ENCODE peak calls at places on chromosome X, in four cellular contexts. T is H9, Q is IMR-90, S is H1. Y is an unnamed sample. For H3K79me1, the result is how much of the 10 kb centered on the place peaks cover.

GRCh38 chrX:134484039-134484438 is 24.1 kb downstream of the HPRT1 start:
- DNase-seq in T (no peak), Q (peak), S (no peak), Y (peak)

GRCh38 chrX:30702736-30703135 is 49.5 kb downstream of the GK start:
- DNase-seq in T (no peak), Q (peak), S (no peak), Y (peak)

GRCh38 chrX:115591856-115592842 is 31.2 kb downstream of the PLS3 start:
- DNase-seq in T (no peak), Q (no peak), S (no peak), Y (no peak)

GRCh38 chrX:40632199-40632598 is 9.0 kb downstream of the MPC1L start:
- DNase-seq in T (no peak), Q (no peak), S (no peak), Y (no peak)

GRCh38 chrX:17547658-17548057 is 172.7 kb downstream of the NHS start:
- DNase-seq in T (no peak), Q (peak), S (no peak), Y (no peak)

GRCh38 chrX:101219840-101220191 is 230 bp downstream of the DRP2 start:
- DNase-seq in T (no peak), Q (peak), S (no peak), Y (peak)

GRCh38 chrX:110284159-110284558 is 33.7 kb downstream of the AMMECR1 start:
- DNase-seq in T (no peak), Q (peak), S (no peak), Y (peak)

GRCh38 chrX:129478516-129478915 is 44.8 kb downstream of the SMARCA1 start:
- DNase-seq in T (no peak), Q (peak), S (no peak), Y (no peak)

GRCh38 chrX:148501121-148502066 is 977 bp downstream of the AFF2 start:
- DNase-seq in T (peak), Q (no peak), S (no peak), Y (peak)

DNA sequence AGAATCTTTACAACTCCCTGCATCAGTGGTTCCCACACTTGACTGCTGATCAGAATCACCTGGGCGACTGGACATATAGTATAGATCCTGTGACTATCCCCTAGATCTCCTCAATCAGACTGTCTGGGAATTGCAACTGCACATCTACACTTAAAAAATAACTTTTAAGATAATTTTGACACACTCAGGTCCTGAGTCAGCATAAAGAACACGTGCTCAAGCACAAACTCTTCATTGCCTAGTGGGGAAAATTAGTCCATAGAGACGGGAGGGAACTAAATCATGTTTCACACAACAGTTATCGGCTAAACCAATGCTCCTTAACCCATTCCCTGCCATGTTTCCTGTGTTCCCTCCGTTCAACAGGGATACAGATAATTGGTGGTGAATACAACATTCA is 243.5 kb upstream of the FGF13 start:
- DNase-seq in T (no peak), Q (no peak), S (no peak), Y (no peak)
- H3K56ac ChIP-seq in T (no peak), Q (no peak), S (no peak), Y (no peak)

GRCh38 chrX:119482041-119482440 is 13.8 kb downstream of the SLC25A5 start:
- DNase-seq in T (no peak), Q (no peak), S (no peak), Y (no peak)
- H3K79me1 ChIP-seq in T (under half), Q (under half), S (under half), Y (under half)

DNA sequence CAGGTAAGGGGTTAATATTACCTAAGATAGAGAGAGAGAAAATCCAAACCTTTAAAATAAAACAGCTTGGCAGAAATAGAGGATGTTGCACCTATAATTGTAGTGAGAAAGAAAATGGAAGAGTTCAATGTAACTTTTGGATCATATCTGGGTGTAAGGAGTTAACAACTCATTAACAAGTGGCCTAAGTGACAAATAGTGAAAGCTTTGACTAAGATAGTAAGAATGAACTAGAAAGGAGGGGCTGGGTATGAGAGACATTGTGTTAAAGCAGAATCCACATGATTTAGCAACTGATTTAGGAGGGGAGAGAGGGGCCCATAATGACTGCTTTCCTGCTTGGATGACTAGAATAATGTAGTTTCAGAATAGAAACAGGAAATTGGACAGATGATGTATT is 761.0 kb downstream of the IL1RAPL1 start:
- DNase-seq in T (no peak), Q (peak), S (no peak), Y (peak)
- H3K56ac ChIP-seq in T (no peak), Q (no peak), S (no peak), Y (no peak)

GRCh38 chrX:2490634-2491033 is 10.1 kb downstream of the DHRSX start:
- DNase-seq in T (no peak), Q (no peak), S (no peak), Y (no peak)

GRCh38 chrX:2488621-2489285 is 12.0 kb downstream of the DHRSX start:
- DNase-seq in T (no peak), Q (no peak), S (no peak), Y (no peak)

GRCh38 chrX:2492536-2493218 is 8.1 kb downstream of the DHRSX start:
- DNase-seq in T (no peak), Q (no peak), S (no peak), Y (no peak)

GRCh38 chrX:2487366-2487765 is 13.4 kb downstream of the DHRSX start:
- DNase-seq in T (no peak), Q (no peak), S (no peak), Y (no peak)

DNA sequence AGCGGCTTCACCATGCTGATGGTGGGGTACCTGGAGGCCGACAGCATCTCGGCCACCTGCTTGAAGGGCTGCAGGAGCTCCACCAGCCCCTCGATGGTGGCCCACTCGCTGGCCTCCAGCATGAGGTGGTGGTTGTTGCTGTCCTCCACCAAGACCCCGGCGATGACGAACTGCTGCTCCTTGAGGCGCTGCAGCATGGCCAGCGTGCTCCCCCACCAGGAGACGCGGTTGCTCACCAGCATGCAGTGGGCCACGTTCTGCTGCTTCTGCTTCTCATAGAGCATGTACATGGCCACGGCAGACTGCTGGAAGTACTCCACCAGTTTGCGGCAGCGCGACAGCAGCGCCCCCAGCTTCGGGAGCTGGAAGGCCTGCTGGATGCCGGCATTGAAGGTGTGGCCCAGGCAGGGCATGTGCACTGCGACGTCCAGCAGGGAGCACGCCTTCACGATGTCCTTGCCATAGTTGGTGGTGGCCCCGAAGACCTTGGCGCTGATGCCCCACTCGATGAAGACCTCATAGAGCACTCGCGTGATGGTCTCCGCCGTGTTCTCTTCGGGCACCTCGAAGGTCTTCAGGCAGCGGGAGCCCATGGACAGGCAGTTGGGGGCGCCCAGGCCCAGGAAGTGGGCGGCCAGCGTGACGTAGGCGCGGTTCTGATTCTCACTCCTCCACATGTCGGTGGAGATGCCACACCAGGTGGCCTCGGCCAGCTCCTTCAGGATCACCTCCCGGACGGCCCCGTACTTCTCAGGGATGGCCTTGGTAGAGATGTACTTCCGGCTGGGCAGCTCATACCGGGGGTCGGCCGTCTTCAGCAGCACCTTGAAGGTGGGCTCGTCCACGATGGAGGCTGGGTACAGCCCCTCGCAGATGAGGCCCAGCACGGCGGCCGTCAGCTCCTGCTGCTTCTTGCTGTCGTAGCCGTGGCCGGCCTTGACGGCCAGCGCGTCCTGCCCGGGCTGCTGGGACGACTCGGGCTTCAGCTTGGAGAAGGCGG is 11.0 kb downstream of the DHRSX start:
- DNase-seq in T (no peak), Q (no peak), S (no peak), Y (no peak)
- H3K79me1 ChIP-seq in T (under half), Q (half or more), S (under half), Y (under half)

GRCh38 chrX:16140983-16141382 is 17.6 kb downstream of the GRPR start:
- DNase-seq in T (no peak), Q (no peak), S (no peak), Y (no peak)

GRCh38 chrX:16136080-16136479 is 12.7 kb downstream of the GRPR start:
- DNase-seq in T (no peak), Q (peak), S (no peak), Y (no peak)

GRCh38 chrX:16140448-16140847 is 17.1 kb downstream of the GRPR start:
- DNase-seq in T (no peak), Q (no peak), S (no peak), Y (no peak)

GRCh38 chrX:16138108-16138427 is 14.7 kb downstream of the GRPR start:
- DNase-seq in T (no peak), Q (no peak), S (no peak), Y (peak)

GRCh38 chrX:16137416-16138107 is 14.2 kb downstream of the GRPR start:
- DNase-seq in T (no peak), Q (no peak), S (no peak), Y (no peak)
- H3K56ac ChIP-seq in T (no peak), Q (no peak), S (no peak), Y (no peak)